ENCODE peak calls at places on chromosomes 4 and X, in seven cellular contexts. Y is non-pigmented ciliary epithelial cell; R is effector CD4-positive, alpha-beta T cell; U is activated CD4-positive, alpha-beta T cell treated with anti-CD3 and anti-CD28 coated beads for 4 hours; Z is germinal center; K is kidney glomerular epithelial cell; W is posterior cingulate gyrus. H is an unnamed sample.

GRCh38 chr4:156006192-156006591 is 52.5 kb upstream of the CTSO start:
- DNase-seq in Y (no peak), W (peak; percentile 48), U (no peak), K (no peak), Z (no peak), R (no peak), H (no peak)

GRCh38 chr4:114384629-114385028 is 214.0 kb upstream of the UGT8 start:
- DNase-seq in K (peak; percentile 50), U (no peak), Z (peak; percentile 3), W (no peak), R (no peak), Y (no peak), H (no peak)

GRCh38 chr4:165873298-165874071 is 448 bp downstream of the TLL1 start:
- DNase-seq in Y (no peak), U (no peak), K (no peak), R (no peak), W (peak; percentile 87), Z (peak; percentile 23), H (peak; percentile 33)

GRCh38 chr4:39565925-39566630 is 38.8 kb upstream of the UGDH start:
- DNase-seq in W (no peak), R (no peak), Y (peak; percentile 82), U (no peak), K (peak; percentile 65), Z (no peak), H (no peak)

GRCh38 chrX:87878926-87879325 is 361.3 kb downstream of the KLHL4 start:
- DNase-seq in R (no peak), W (peak; percentile 70), Y (no peak), Z (no peak), U (no peak), K (no peak), H (no peak)

GRCh38 chrX:135513140-135513535 is 7.3 kb upstream of the INTS6L start:
- DNase-seq in R (no peak), W (no peak), Z (no peak), U (no peak), K (no peak), Y (no peak), H (no peak)

GRCh38 chrX:154508346-154508745 is 7.7 kb downstream of the FAM3A start:
- DNase-seq in Y (no peak), Z (no peak), U (no peak), K (no peak), R (no peak), W (no peak), H (peak; percentile 69)

GRCh38 chr4:189979196-189980047 is 38.8 kb downstream of the FRG1 start:
- DNase-seq in Z (no peak), W (peak; percentile 66), R (no peak), U (no peak), Y (no peak), K (no peak), H (no peak)

GRCh38 chr4:38266616-38267015 is 306.4 kb downstream of the PTTG2 start:
- DNase-seq in Z (no peak), U (no peak), K (peak; percentile 13), W (no peak), Y (no peak), R (no peak), H (no peak)

H was measured in pancreas.